ENCODE peak calls at places on chromosomes 7 and 10, in eight cellular contexts. S is SK-N-SH, T is NCI-H345, Y is ELR, H is nucleus accumbens, Q is IMR-90, F is transverse colon, A is AG04449. U is an unnamed sample.

GRCh38 chr7:100190059-100190711 is 12.5 kb downstream of the STAG3 start:
- DNase-seq in A (no peak), T (no peak), H (no peak), Y (peak), Q (peak), F (no peak), S (peak), U (no peak)

GRCh38 chr10:123974406-123974805 is 82.8 kb upstream of the CPXM2 start:
- DNase-seq in H (no peak), T (no peak), S (no peak), Y (peak), F (no peak), Q (peak), A (no peak), U (peak)

GRCh38 chr10:124741922-124742417 is 2.2 kb downstream of the FAM53B start:
- DNase-seq in T (no peak), H (no peak), F (peak), A (no peak), Y (no peak), S (no peak), Q (no peak), U (no peak)

GRCh38 chr10:108894402-108895301 is 1028.7 kb downstream of the XPNPEP1 start:
- DNase-seq in A (no peak), T (no peak), Y (no peak), H (no peak), S (no peak), Q (no peak), F (no peak), U (no peak)

GRCh38 chr7:65820287-65820950 is 52.5 kb upstream of the VKORC1L1 start:
- DNase-seq in H (no peak), F (no peak), A (no peak), S (no peak), Y (no peak), T (no peak), Q (no peak), U (peak)

GRCh38 chr10:13924020-13924725 is 337.4 kb downstream of the PRPF18 start:
- DNase-seq in S (no peak), Y (peak), H (no peak), A (peak), T (no peak), F (no peak), Q (peak), U (peak)

GRCh38 chr7:31172071-31172470 is 120.0 kb downstream of the ADCYAP1R1 start:
- DNase-seq in H (no peak), Y (no peak), T (no peak), S (no peak), F (no peak), A (no peak), Q (no peak), U (no peak)

GRCh38 chr7:84181628-84182027 is 13.0 kb downstream of the SEMA3A start:
- DNase-seq in Y (no peak), Q (no peak), A (no peak), S (no peak), H (no peak), F (no peak), T (no peak), U (no peak)

GRCh38 chr7:2757361-2757903 is 69.4 kb downstream of the AMZ1 start:
- DNase-seq in Q (no peak), H (no peak), S (peak), F (peak), T (no peak), A (no peak), Y (peak), U (peak)

GRCh38 chr7:119943932-119944600 is 328.9 kb upstream of the KCND2 start:
- DNase-seq in A (no peak), S (no peak), H (no peak), F (no peak), Q (no peak), T (no peak), Y (no peak), U (no peak)

GRCh38 chr10:99870051-99870730 is 87.8 kb downstream of the ABCC2 start:
- DNase-seq in F (no peak), Q (no peak), T (no peak), Y (peak), S (no peak), A (no peak), H (no peak), U (no peak)

GRCh38 chr10:33805831-33806230 is 471.4 kb upstream of the NRP1 start:
- DNase-seq in H (no peak), A (no peak), Q (no peak), F (no peak), S (no peak), T (no peak), Y (no peak), U (no peak)

GRCh38 chr10:95295031-95295755 is 4.4 kb upstream of the PDLIM1 start:
- DNase-seq in S (no peak), F (peak), H (no peak), A (no peak), Y (peak), Q (peak), T (peak), U (no peak)

GRCh38 chr7:25712500-25712899 is 439.5 kb upstream of the NFE2L3 start:
- DNase-seq in S (no peak), Q (no peak), T (no peak), H (no peak), A (no peak), F (no peak), Y (no peak), U (no peak)

GRCh38 chr10:118258285-118258684 is 83.8 kb downstream of the FAM204A start:
- DNase-seq in T (no peak), A (no peak), H (no peak), F (no peak), Y (no peak), S (no peak), Q (no peak), U (no peak)

GRCh38 chr10:108184129-108184528 is 1019.6 kb upstream of the SORCS1 start:
- DNase-seq in S (no peak), Q (no peak), A (no peak), T (no peak), F (no peak), H (no peak), Y (no peak), U (no peak)

GRCh38 chr10:118729641-118730258 is 25.0 kb downstream of the CACUL1 start:
- DNase-seq in Y (no peak), S (no peak), F (no peak), A (no peak), T (no peak), Q (no peak), H (no peak), U (no peak)

GRCh38 chr10:102629661-102630614 is 14.3 kb upstream of the TRIM8 start:
- DNase-seq in Y (peak), H (no peak), Q (peak), A (peak), S (no peak), T (no peak), F (no peak), U (peak)

GRCh38 chr7:15889501-15889900 is 203.0 kb upstream of the MEOX2 start:
- DNase-seq in Y (peak), T (no peak), S (peak), H (no peak), F (no peak), Q (no peak), A (no peak), U (peak)

GRCh38 chr7:148763622-148764021 is 64.9 kb downstream of the CUL1 start:
- DNase-seq in F (no peak), H (no peak), T (no peak), S (no peak), Y (peak), A (no peak), Q (peak), U (peak)

GRCh38 chr7:111292026-111292430 is 201.1 kb downstream of the LRRN3 start:
- DNase-seq in Q (peak), Y (no peak), H (no peak), S (no peak), T (no peak), F (no peak), A (peak), U (no peak)

GRCh38 chr7:133512560-133512959 is 259.7 kb downstream of the EXOC4 start:
- DNase-seq in H (no peak), Q (peak), F (no peak), T (no peak), Y (peak), S (no peak), A (peak), U (peak)

GRCh38 chr7:2241580-2242540 is at the start of the genes MRM2 and NUDT1:
- DNase-seq in H (peak), A (no peak), F (peak), S (peak), Y (peak), T (peak), Q (peak), U (peak)

GRCh38 chr7:23530355-23530754 is 1.4 kb downstream of the TRA2A start:
- DNase-seq in F (no peak), Y (peak), S (peak), T (peak), H (no peak), Q (peak), A (no peak), U (peak)

GRCh38 chr7:34320926-34321609 is 336.9 kb upstream of the NPSR1 start:
- DNase-seq in S (peak), H (peak), Y (peak), Q (peak), A (no peak), T (peak), F (peak), U (peak)

GRCh38 chr10:125482108-125482507 is 200.9 kb downstream of the TEX36 start:
- DNase-seq in A (no peak), Q (no peak), Y (no peak), F (no peak), T (no peak), H (no peak), S (no peak), U (no peak)

GRCh38 chr10:86960003-86960862 is 1.8 kb downstream of the SNCG start:
- DNase-seq in H (no peak), S (peak), A (no peak), Q (peak), T (no peak), Y (peak), F (peak), U (peak)

GRCh38 chr7:150420987-150421674 is 29.3 kb upstream of the GIMAP8 start:
- DNase-seq in F (peak), T (peak), H (peak), S (peak), Y (peak), Q (peak), A (no peak), U (peak)

GRCh38 chr10:18044976-18045720 is 93.4 kb downstream of the SLC39A12 start:
- DNase-seq in Y (peak), F (no peak), T (no peak), H (no peak), Q (peak), A (peak), S (no peak), U (no peak)

GRCh38 chr10:785539-786214 is 96.2 kb upstream of the DIP2C start:
- DNase-seq in S (peak), H (no peak), F (no peak), Y (no peak), Q (no peak), T (no peak), A (no peak), U (no peak)

GRCh38 chr7:157522954-157523353 is 186.2 kb downstream of the DNAJB6 start:
- DNase-seq in Y (no peak), Q (no peak), S (no peak), T (no peak), H (no peak), F (no peak), A (no peak), U (no peak)